ENCODE peak calls at places on chromosomes 1 and 21, in five cellular contexts. R is CD8-positive, alpha-beta T cell; P is prostate gland; J is A549; X is fibroblast of lung. V is an unnamed sample.

GRCh38 chr1:115924730-115925129 is 51.6 kb upstream of the SLC22A15 start:
- DNase-seq in R (no peak), X (no peak), P (no peak), J (no peak), V (no peak)

GRCh38 chr1:162956922-162957321 is 95.9 kb upstream of the CCDC190 start:
- DNase-seq in P (no peak), X (peak), R (no peak), J (no peak), V (no peak)

GRCh38 chr1:198326915-198327314 is 170.1 kb downstream of the NEK7 start:
- DNase-seq in X (no peak), J (no peak), P (no peak), R (no peak), V (no peak)

GRCh38 chr21:46227811-46228344 is 696 bp downstream of the LSS start:
- DNase-seq in P (no peak), X (no peak), J (no peak), R (no peak), V (no peak)

GRCh38 chr1:156387899-156388813 is 19.1 kb downstream of the RHBG start:
- DNase-seq in X (no peak), J (no peak), R (no peak), P (no peak), V (no peak)

GRCh38 chr1:172446547-172446946 is 2.7 kb upstream of the PIGC start:
- DNase-seq in R (no peak), P (no peak), X (no peak), J (no peak), V (peak)

GRCh38 chr1:6212193-6212959 is 6.5 kb downstream of the RNF207 start:
- DNase-seq in X (no peak), J (no peak), P (no peak), R (no peak), V (no peak)

GRCh38 chr1:192538407-192539311 is 36.9 kb upstream of the RGS1 start:
- DNase-seq in P (no peak), J (no peak), X (peak), R (peak), V (no peak)

GRCh38 chr1:54230507-54231339 is 30.8 kb downstream of the MRPL37 start:
- DNase-seq in P (no peak), J (no peak), X (no peak), R (no peak), V (no peak)

GRCh38 chr21:46108827-46109226 is 10.9 kb downstream of the COL6A2 start:
- DNase-seq in R (no peak), P (no peak), J (no peak), X (no peak), V (no peak)

GRCh38 chr21:43195131-43196021 is 26.6 kb downstream of the CRYAA start:
- DNase-seq in P (peak), X (no peak), J (no peak), R (no peak), V (peak)

GRCh38 chr1:184945678-184946412 is 28.5 kb downstream of the NIBAN1 start:
- DNase-seq in J (no peak), P (no peak), R (no peak), X (peak), V (no peak)

GRCh38 chr1:201170533-201171062 is 16.3 kb upstream of the TMEM9 start:
- DNase-seq in J (peak), X (peak), P (peak), R (peak), V (peak)

GRCh38 chr1:30449003-30449402 is 274.4 kb downstream of the MATN1 start:
- DNase-seq in R (no peak), J (no peak), P (no peak), X (no peak), V (no peak)

GRCh38 chr1:208149776-208150514 is 94.2 kb downstream of the PLXNA2 start:
- DNase-seq in J (no peak), P (no peak), R (no peak), X (no peak), V (peak)
- H3K27ac ChIP-seq in J (no peak), P (no peak), R (no peak), X (no peak), V (no peak)

GRCh38 chr1:151998611-151999362 is 5.1 kb upstream of the S100A10 start:
- DNase-seq in X (no peak), P (no peak), R (no peak), J (no peak), V (no peak)
- H3K27ac ChIP-seq in X (no peak), P (no peak), R (no peak), J (peak), V (no peak)

DNA sequence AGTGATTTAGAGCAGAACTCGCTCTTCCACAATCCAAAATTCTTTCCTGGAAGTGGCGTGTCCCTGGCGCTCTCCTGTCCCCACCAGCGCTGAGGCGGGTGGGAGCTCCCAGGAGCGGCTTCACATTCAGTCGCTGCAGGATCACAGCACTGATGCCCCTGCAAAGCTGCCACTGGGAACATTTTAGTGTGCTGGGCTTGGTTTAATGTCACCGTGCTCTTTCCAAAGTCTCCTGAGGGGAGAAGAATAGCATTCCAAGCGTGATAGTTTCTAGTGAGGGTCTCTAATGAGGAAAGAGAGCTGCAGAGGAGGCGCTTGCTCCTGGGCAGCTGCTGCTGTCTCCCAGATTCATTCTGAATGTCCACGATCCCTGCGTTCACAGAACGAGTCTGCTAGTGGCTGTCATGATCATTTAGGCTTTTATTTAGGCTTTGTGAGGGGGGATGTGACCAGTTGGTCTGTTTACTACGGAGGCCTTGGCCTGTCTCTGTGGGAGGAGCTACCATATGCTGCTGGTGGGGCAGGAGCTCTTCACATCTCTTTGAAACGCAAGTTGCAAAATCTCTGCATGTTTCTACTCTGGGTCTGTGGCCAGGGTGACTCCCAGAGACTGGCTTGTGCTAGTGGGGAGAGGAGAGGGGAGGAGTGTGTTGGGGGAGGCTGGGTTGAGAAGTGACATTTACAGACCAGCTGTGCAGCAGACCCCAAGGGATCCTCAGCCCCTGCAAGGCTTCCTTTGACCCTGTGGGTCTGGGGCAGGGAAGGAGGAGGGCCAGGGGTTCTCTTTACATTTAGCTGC is 23.4 kb downstream of the OLFML3 start:
- DNase-seq in R (no peak), X (peak), P (no peak), J (no peak), V (no peak)
- H3K27ac ChIP-seq in R (no peak), X (no peak), P (no peak), J (no peak), V (no peak)

DNA sequence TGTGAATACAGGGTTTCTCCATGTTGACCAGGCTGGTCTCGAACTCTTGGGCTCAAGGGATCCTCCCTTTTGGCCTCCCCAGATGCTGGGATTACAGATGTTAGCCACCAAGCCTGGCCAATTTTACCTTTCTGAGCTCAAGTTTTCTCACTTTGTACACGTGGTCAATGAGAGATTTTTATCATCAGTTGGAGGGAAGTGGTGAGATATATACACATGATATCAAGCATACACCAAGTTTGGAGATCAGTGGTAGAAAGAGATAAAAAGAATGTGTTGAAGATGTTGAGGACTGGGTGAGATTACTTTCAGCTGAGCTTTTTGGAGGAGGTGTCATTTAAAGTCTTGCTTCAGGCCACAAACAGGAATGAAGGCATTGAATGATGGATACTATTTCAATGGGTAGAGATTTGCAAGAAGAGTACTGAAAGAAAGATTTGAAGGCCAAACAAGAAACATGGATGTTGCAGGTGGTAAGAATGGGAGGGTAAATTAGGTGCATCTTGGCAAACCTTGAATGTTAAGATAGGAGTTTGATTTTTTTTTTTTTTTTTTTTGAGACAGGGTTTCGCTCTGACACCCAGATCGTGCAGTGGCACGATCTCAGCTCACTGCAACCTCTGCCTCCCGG is 3.0 kb upstream of the SESN2 start:
- DNase-seq in J (no peak), P (no peak), R (no peak), X (no peak), V (no peak)
- H3K27ac ChIP-seq in J (no peak), P (no peak), R (no peak), X (no peak), V (no peak)

GRCh38 chr1:207814469-207814868 is 62.6 kb downstream of the CD46 start:
- DNase-seq in R (no peak), P (no peak), J (no peak), X (no peak), V (no peak)
- H3K27ac ChIP-seq in R (no peak), P (peak), J (no peak), X (no peak), V (peak)

GRCh38 chr1:179079113-179079761 is 2.6 kb upstream of the TOR3A start:
- DNase-seq in P (peak), X (peak), J (peak), R (peak), V (peak)
- H3K27ac ChIP-seq in P (no peak), X (no peak), J (no peak), R (no peak), V (no peak)

V was measured in body of pancreas.